ENCODE peak calls at places on chromosomes 3 and 15, in four cellular contexts. M is GM10248, W is GM13977, G is body of pancreas. L is an unnamed sample.

GRCh38 chr3:33490641-33491241 is 50.5 kb upstream of the UBP1 start:
- DNase-seq in W (no peak), M (no peak), G (no peak), L (no peak)

GRCh38 chr15:37765809-37766208 is 168.6 kb upstream of the TMCO5A start:
- DNase-seq in W (no peak), G (peak; percentile 19), M (no peak), L (peak; percentile 7)

GRCh38 chr3:46214751-46215352 is 6.7 kb upstream of the CCR1 start:
- DNase-seq in M (no peak), W (peak; percentile 28), G (no peak), L (peak; percentile 44)

GRCh38 chr15:51227967-51228783 is 110.2 kb downstream of the CYP19A1 start:
- DNase-seq in W (peak; percentile 76), M (peak; percentile 72), G (no peak), L (peak; percentile 36)

GRCh38 chr15:48642795-48643194 is 2.7 kb downstream of the FBN1 start:
- DNase-seq in G (no peak), W (peak; percentile 20), M (no peak), L (no peak)

GRCh38 chr3:178406206-178406605 is 130.0 kb upstream of the KCNMB2 start:
- DNase-seq in W (no peak), G (no peak), M (no peak), L (no peak)

GRCh38 chr3:146747051-146747450 is 141.9 kb upstream of the PLSCR5 start:
- DNase-seq in M (no peak), G (no peak), W (no peak), L (no peak)

GRCh38 chr15:101255615-101256350 is 3.9 kb upstream of the CHSY1 start:
- DNase-seq in M (no peak), W (no peak), G (peak; percentile 64), L (no peak)

GRCh38 chr3:43017593-43018195 is 38.6 kb downstream of the GASK1A start:
- DNase-seq in G (no peak), M (no peak), W (no peak), L (no peak)

GRCh38 chr3:79751703-79752102 is 16.1 kb downstream of the ROBO1 start:
- DNase-seq in G (no peak), M (no peak), W (no peak), L (no peak)

GRCh38 chr3:13570391-13571194 is 21.7 kb downstream of the FBLN2 start:
- DNase-seq in G (no peak), M (no peak), W (no peak), L (no peak)

DNA sequence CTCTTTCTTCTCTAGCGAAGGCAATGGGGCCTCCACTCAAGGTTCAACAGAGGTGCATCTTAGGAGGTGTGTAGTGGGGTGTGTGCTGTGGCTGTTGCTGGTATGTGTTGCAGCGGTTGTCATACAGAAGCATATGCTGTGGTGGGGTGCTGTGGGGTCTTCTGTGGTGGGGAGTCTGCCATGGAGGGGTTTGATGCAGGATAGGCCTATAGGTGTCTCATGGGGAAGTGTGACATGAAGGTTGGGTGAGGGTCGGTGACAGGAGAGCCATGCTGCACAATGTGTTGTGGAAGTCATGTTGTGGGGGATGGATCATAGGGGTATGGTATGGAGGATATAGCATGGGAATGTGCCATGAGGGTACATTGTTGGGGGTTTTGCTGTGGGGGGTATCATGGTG is 20.3 kb downstream of the NMNAT3 start:
- DNase-seq in M (no peak), W (no peak), G (no peak), L (no peak)
- TF ChIP-seq CTCF in M (no peak), W (no peak), G (no peak), L (no peak)

DNA sequence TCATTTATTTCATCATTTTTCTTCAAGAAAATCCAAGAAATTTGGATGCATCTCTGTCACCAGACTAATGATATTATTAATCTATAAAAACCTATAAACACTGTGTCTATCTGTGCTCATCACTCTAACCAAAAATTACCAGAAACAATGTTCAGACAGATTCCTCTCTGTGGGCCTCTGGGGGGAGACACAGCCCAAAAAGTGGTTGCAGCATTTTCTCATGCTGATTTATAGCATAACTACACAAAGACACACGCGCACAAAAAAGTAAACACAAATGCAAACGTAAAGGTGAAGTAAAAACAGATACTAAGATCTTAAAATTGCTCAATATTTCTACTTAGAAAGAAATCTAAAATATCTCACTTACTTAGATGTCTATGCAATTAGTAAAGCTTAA is 976.0 kb downstream of the GBE1 start:
- DNase-seq in W (no peak), M (no peak), G (no peak), L (peak; percentile 11)
- TF ChIP-seq CTCF in W (peak; percentile 16), M (no peak), G (no peak), L (no peak)

DNA sequence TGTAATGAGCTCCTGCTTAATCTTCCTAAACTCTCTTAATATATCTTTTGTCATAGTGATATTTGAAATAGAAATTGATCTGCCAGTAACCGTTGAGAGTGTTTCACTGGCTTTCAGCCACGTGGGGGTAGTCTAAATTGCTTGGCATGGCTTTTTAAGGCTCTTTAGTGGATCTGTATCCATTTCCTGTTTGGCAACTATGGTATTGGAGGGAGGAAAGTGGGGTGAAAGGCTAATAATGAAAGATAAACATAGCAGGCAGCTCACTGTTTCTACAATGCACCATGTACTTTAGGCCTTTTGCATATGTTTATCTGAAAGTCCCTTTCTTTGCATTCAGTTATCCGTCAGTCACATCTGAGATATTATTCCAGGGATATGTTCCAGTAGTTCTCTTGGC is 10.6 kb downstream of the TOPAZ1 start:
- DNase-seq in M (no peak), G (no peak), W (no peak), L (peak; percentile 4)
- TF ChIP-seq CTCF in M (no peak), G (no peak), W (no peak), L (no peak)

GRCh38 chr3:84077479-84077878 is 881.3 kb upstream of the CADM2 start:
- DNase-seq in W (no peak), G (no peak), M (no peak), L (no peak)
- TF ChIP-seq CTCF in W (peak; percentile 42), G (no peak), M (peak; percentile 8), L (no peak)

GRCh38 chr15:41692049-41692448 is 31.8 kb downstream of the MGA start:
- DNase-seq in M (no peak), G (no peak), W (no peak), L (no peak)

GRCh38 chr15:41693757-41694156 is 33.6 kb downstream of the MGA start:
- DNase-seq in W (no peak), M (no peak), G (no peak), L (no peak)

GRCh38 chr15:41698779-41699178 is 38.6 kb downstream of the MGA start:
- DNase-seq in G (no peak), W (no peak), M (no peak), L (no peak)

GRCh38 chr15:41691471-41691870 is 31.3 kb downstream of the MGA start:
- DNase-seq in W (no peak), G (no peak), M (peak; percentile 18), L (no peak)

DNA sequence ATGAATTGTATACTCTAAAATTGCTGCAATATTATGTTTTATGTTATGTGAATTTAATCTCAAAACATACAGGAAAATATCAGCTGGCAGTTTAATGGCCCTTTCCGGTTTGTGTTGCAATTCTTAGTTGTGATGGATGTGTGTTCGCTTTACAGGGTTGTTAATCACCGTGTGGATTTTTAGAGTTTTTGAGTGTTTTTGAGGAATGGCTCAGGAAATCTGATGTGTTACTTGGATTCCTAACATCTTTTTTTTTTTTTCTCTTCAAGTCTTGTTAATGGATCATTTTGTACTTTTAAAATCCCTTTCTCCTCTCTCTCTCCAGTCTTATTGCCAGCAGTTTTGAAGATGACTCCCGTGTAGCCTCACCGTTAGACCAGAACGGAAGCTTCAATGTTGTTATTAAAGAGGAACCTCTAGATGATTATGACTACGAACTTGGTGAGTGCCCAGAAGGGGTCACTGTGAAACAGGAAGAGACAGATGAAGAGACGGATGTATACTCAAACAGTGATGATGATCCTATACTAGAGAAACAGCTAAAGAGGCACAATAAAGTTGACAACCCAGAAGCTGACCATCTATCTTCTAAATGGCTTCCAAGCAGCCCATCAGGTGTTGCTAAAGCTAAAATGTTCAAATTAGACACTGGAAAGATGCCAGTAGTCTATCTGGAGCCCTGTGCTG is 35.7 kb downstream of the MGA start:
- DNase-seq in G (no peak), M (peak; percentile 81), W (peak; percentile 78), L (no peak)
- TF ChIP-seq CTCF in G (no peak), M (peak; percentile 43), W (peak; percentile 48), L (no peak)

DNA sequence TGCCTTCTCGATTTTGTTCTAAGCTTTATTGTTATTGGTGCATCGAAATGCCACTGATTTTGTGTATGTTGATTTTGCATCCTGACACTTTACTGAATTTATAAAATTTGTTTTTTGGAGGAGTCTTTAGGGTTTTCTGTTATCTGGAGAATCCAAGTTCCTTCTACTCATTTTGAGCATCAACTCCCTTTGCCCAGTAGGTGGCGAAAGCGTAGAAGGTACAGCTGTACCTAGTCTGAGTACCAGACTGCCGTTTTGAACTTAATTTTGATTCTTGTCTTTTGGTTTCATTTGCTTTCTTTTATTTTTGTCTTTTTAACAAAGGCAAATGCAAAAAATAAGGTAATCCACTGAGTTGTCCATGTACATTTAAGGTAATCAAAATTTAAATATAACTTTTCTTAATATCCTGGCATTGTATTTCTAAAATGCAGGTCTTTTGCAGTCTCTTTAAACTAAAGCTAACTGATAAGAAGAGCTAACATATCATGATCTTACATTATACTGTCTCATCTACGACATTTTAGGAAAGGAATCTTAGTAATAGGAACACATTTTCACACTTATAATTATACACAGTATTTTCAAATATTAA is 71.6 kb downstream of the SYNPR start:
- DNase-seq in W (peak; percentile 42), G (peak; percentile 69), M (peak; percentile 43), L (peak; percentile 59)
- TF ChIP-seq CTCF in W (peak; percentile 74), G (peak; percentile 74), M (peak; percentile 71), L (peak; percentile 62)